ENCODE peak calls at places on chromosomes 6 and 20, in six cellular contexts. One of them, this sample, is unnamed. For H3K4me1, the result is how much of the 10 kb centered on the place peaks cover.

GRCh38 chr6:3226422-3227362 is 761 bp downstream of the TUBB2B start:
- DNase-seq in ovary: no peak
- DNase-seq in mammary epithelial cell: no peak
- DNase-seq in cardiac muscle cell: no peak
- DNase-seq in A549: no peak
- DNase-seq in body of pancreas: no peak
- DNase-seq in this sample: peak

GRCh38 chr6:83062225-83062624 is 3.4 kb downstream of the UBE3D start:
- DNase-seq in body of pancreas: no peak
- DNase-seq in A549: no peak
- DNase-seq in ovary: no peak
- DNase-seq in mammary epithelial cell: no peak
- DNase-seq in cardiac muscle cell: peak
- DNase-seq in this sample: no peak

GRCh38 chr6:109984410-109984809 is 6.3 kb downstream of the GPR6 start:
- DNase-seq in A549: no peak
- DNase-seq in body of pancreas: no peak
- DNase-seq in mammary epithelial cell: no peak
- DNase-seq in ovary: no peak
- DNase-seq in cardiac muscle cell: no peak
- DNase-seq in this sample: no peak

GRCh38 chr6:22764521-22764920 is 195.2 kb downstream of the HDGFL1 start:
- DNase-seq in ovary: no peak
- DNase-seq in cardiac muscle cell: peak
- DNase-seq in body of pancreas: no peak
- DNase-seq in mammary epithelial cell: peak
- DNase-seq in A549: no peak
- DNase-seq in this sample: no peak

GRCh38 chr6:33165581-33166258 is 26.5 kb downstream of the COL11A2 start:
- DNase-seq in cardiac muscle cell: no peak
- DNase-seq in mammary epithelial cell: no peak
- DNase-seq in body of pancreas: no peak
- DNase-seq in ovary: no peak
- DNase-seq in A549: no peak
- DNase-seq in this sample: no peak

GRCh38 chr20:25051386-25052155 is 6.4 kb downstream of the ACSS1 start:
- DNase-seq in body of pancreas: peak
- DNase-seq in mammary epithelial cell: no peak
- DNase-seq in ovary: no peak
- DNase-seq in cardiac muscle cell: no peak
- DNase-seq in A549: no peak
- DNase-seq in this sample: no peak

GRCh38 chr6:146856296-146856695 is 257.5 kb downstream of the ADGB start:
- DNase-seq in cardiac muscle cell: no peak
- DNase-seq in mammary epithelial cell: no peak
- DNase-seq in ovary: no peak
- DNase-seq in A549: no peak
- DNase-seq in body of pancreas: no peak
- DNase-seq in this sample: no peak

GRCh38 chr20:20360464-20360863 is 7.4 kb upstream of the INSM1 start:
- DNase-seq in mammary epithelial cell: peak
- DNase-seq in ovary: no peak
- DNase-seq in cardiac muscle cell: peak
- DNase-seq in A549: peak
- DNase-seq in body of pancreas: peak
- DNase-seq in this sample: peak

GRCh38 chr20:61220131-61220530 is 31.9 kb upstream of the CDH4 start:
- DNase-seq in ovary: no peak
- DNase-seq in body of pancreas: no peak
- DNase-seq in cardiac muscle cell: no peak
- DNase-seq in A549: no peak
- DNase-seq in mammary epithelial cell: peak
- DNase-seq in this sample: peak

GRCh38 chr6:129708496-129709216 is 1.3 kb downstream of the ARHGAP18 start:
- DNase-seq in cardiac muscle cell: no peak
- DNase-seq in mammary epithelial cell: no peak
- DNase-seq in ovary: no peak
- DNase-seq in body of pancreas: no peak
- DNase-seq in A549: no peak
- DNase-seq in this sample: no peak
- H3K4me3 ChIP-seq in cardiac muscle cell: no peak
- H3K4me3 ChIP-seq in mammary epithelial cell: peak
- H3K4me3 ChIP-seq in ovary: peak
- H3K4me3 ChIP-seq in body of pancreas: peak
- H3K4me3 ChIP-seq in A549: peak
- H3K4me3 ChIP-seq in this sample: peak

DNA sequence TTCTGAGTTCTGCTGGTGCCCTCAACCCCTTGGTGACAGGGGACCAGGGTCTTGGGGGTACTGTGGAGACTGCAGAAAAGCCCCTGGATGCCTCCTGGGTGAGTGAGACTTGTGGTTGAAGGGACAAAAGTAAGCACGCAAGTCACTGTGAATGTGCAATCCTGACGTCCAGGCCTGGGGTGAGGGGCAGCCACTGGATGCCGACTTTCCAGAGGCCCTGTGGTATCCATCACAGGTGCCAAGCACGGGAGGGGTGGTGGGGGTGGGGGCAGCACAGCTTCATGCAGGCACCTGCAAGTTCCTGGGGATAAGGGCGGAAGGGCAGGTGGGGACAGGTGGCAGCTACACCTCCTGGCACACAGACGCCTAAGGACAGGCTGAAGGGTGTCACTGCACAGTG is 20.1 kb upstream of the UBE2V1 start:
- DNase-seq in mammary epithelial cell: no peak
- DNase-seq in ovary: no peak
- DNase-seq in body of pancreas: no peak
- DNase-seq in A549: no peak
- DNase-seq in cardiac muscle cell: no peak
- DNase-seq in this sample: no peak
- H3K4me1 ChIP-seq in mammary epithelial cell: under half
- H3K4me1 ChIP-seq in ovary: under half
- H3K4me1 ChIP-seq in body of pancreas: under half
- H3K4me1 ChIP-seq in A549: under half
- H3K4me1 ChIP-seq in cardiac muscle cell: under half
- H3K4me1 ChIP-seq in this sample: under half

GRCh38 chr6:14371530-14371929 is 254.0 kb downstream of the CD83 start:
- DNase-seq in body of pancreas: no peak
- DNase-seq in cardiac muscle cell: no peak
- DNase-seq in A549: no peak
- DNase-seq in ovary: no peak
- DNase-seq in mammary epithelial cell: no peak
- DNase-seq in this sample: no peak
- H3K4me3 ChIP-seq in body of pancreas: no peak
- H3K4me3 ChIP-seq in cardiac muscle cell: no peak
- H3K4me3 ChIP-seq in A549: no peak
- H3K4me3 ChIP-seq in ovary: no peak
- H3K4me3 ChIP-seq in mammary epithelial cell: no peak
- H3K4me3 ChIP-seq in this sample: no peak

DNA sequence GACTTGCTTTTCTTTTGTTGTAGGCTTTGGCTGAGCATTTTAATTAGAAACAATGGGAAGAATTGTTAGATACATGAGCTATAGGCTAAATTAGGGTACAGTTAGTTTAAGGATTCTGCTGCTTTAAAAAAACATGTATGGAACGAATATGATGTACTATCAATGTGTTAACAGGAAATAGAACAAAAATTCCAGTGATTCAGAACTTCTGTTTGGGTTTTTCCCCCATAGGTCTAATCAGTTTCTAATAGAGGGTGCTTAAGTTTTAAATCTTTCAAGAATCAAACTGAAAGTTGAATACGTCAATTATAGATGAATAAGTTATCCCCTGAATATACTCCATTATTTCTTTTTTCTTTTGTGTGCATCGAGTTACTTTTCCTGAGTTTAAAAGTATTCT is 1.9 kb downstream of the TAB2 start:
- DNase-seq in cardiac muscle cell: no peak
- DNase-seq in mammary epithelial cell: peak
- DNase-seq in A549: no peak
- DNase-seq in ovary: no peak
- DNase-seq in body of pancreas: no peak
- DNase-seq in this sample: no peak
- H3K4me1 ChIP-seq in cardiac muscle cell: half or more
- H3K4me1 ChIP-seq in mammary epithelial cell: under half
- H3K4me1 ChIP-seq in A549: half or more
- H3K4me1 ChIP-seq in ovary: under half
- H3K4me1 ChIP-seq in body of pancreas: under half
- H3K4me1 ChIP-seq in this sample: under half